ENCODE peak calls at places on chromosomes 5 and 9, in five cellular contexts. O, G, P, Q and A are unnamed samples.

GRCh38 chr9:82588801-82589200 is 474.1 kb downstream of the RASEF start:
- DNase-seq in O (no peak), G (no peak), P (no peak), Q (no peak), A (no peak)

GRCh38 chr5:160787247-160787646 is 64.8 kb downstream of the ATP10B start:
- DNase-seq in O (peak), G (peak), P (no peak), Q (no peak), A (peak)

GRCh38 chr5:93723005-93723404 is 18.4 kb downstream of the POU5F2 start:
- DNase-seq in O (peak), G (no peak), P (no peak), Q (no peak), A (peak)

GRCh38 chr9:112550531-112550930 is 63.9 kb downstream of the KIAA1958 start:
- DNase-seq in O (no peak), G (no peak), P (no peak), Q (no peak), A (peak)

GRCh38 chr5:6359941-6360683 is 18.2 kb downstream of the MED10 start:
- DNase-seq in O (no peak), G (no peak), P (no peak), Q (no peak), A (no peak)

GRCh38 chr5:135568923-135569360 is 9.8 kb downstream of the CXCL14 start:
- DNase-seq in O (no peak), G (no peak), P (no peak), Q (no peak), A (no peak)

GRCh38 chr9:134325096-134325812 is 1.0 kb upstream of the RXRA start:
- DNase-seq in O (peak), G (peak), P (no peak), Q (peak), A (peak)

GRCh38 chr9:133934512-133935221 is 57.5 kb downstream of the VAV2 start:
- DNase-seq in O (no peak), G (no peak), P (no peak), Q (peak), A (no peak)

GRCh38 chr9:124342946-124343485 is 72.2 kb downstream of the PSMB7 start:
- DNase-seq in O (peak), G (peak), P (peak), Q (peak), A (peak)

GRCh38 chr5:64497390-64497789 is 8.4 kb upstream of the RGS7BP start:
- DNase-seq in O (peak), G (peak), P (peak), Q (peak), A (peak)

GRCh38 chr9:21023861-21024260 is 7.6 kb downstream of the HACD4 start:
- DNase-seq in O (no peak), G (no peak), P (no peak), Q (no peak), A (no peak)

GRCh38 chr9:96064838-96065481 is 189.5 kb downstream of the ERCC6L2 start:
- DNase-seq in O (no peak), G (no peak), P (no peak), Q (no peak), A (no peak)

GRCh38 chr9:131019387-131020239 is 10.6 kb downstream of the LAMC3 start:
- DNase-seq in O (peak), G (no peak), P (no peak), Q (no peak), A (no peak)

GRCh38 chr9:88477300-88477751 is 57.7 kb upstream of the NXNL2 start:
- DNase-seq in O (peak), G (no peak), P (no peak), Q (peak), A (peak)

GRCh38 chr9:133377721-133378216 is 1.6 kb downstream of the STKLD1 start:
- DNase-seq in O (peak), G (no peak), P (no peak), Q (no peak), A (peak)

GRCh38 chr5:101679816-101680215 is 616.3 kb downstream of the SLCO4C1 start:
- DNase-seq in O (peak), G (no peak), P (no peak), Q (peak), A (peak)

GRCh38 chr5:50675385-50675784 is 8.9 kb downstream of the PARP8 start:
- DNase-seq in O (no peak), G (no peak), P (no peak), Q (no peak), A (no peak)

GRCh38 chr9:96619109-96619435 is 571 bp downstream of the CDC14B start:
- DNase-seq in O (no peak), G (no peak), P (no peak), Q (no peak), A (no peak)

GRCh38 chr9:2602704-2603116 is 18.9 kb upstream of the VLDLR start:
- DNase-seq in O (peak), G (no peak), P (no peak), Q (no peak), A (no peak)

GRCh38 chr9:93136011-93136440 is 2.0 kb upstream of the NINJ1 start:
- DNase-seq in O (peak), G (no peak), P (no peak), Q (no peak), A (no peak)

GRCh38 chr5:93967923-93968322 is 226.5 kb upstream of the POU5F2 start:
- DNase-seq in O (no peak), G (no peak), P (no peak), Q (no peak), A (no peak)

GRCh38 chr5:78016831-78017529 is 240.8 kb upstream of the TBCA start:
- DNase-seq in O (no peak), G (peak), P (no peak), Q (no peak), A (no peak)

GRCh38 chr5:31671339-31671741 is 32.4 kb downstream of the PDZD2 start:
- DNase-seq in O (no peak), G (no peak), P (no peak), Q (peak), A (no peak)

GRCh38 chr5:103218164-103218563 is 40.4 kb upstream of the MACIR start:
- DNase-seq in O (peak), G (no peak), P (no peak), Q (peak), A (no peak)

GRCh38 chr5:77621440-77621839 is 17.1 kb downstream of the OTP start:
- DNase-seq in O (no peak), G (no peak), P (no peak), Q (no peak), A (no peak)

GRCh38 chr5:891837-892389 is 688 bp downstream of the BRD9 start:
- DNase-seq in O (peak), G (no peak), P (no peak), Q (peak), A (peak)

GRCh38 chr5:25754895-25755294 is 1110.1 kb upstream of the CDH10 start:
- DNase-seq in O (no peak), G (peak), P (peak), Q (no peak), A (peak)

GRCh38 chr9:118271936-118272335 is 567.7 kb downstream of the TLR4 start:
- DNase-seq in O (no peak), G (no peak), P (no peak), Q (peak), A (peak)

DNA sequence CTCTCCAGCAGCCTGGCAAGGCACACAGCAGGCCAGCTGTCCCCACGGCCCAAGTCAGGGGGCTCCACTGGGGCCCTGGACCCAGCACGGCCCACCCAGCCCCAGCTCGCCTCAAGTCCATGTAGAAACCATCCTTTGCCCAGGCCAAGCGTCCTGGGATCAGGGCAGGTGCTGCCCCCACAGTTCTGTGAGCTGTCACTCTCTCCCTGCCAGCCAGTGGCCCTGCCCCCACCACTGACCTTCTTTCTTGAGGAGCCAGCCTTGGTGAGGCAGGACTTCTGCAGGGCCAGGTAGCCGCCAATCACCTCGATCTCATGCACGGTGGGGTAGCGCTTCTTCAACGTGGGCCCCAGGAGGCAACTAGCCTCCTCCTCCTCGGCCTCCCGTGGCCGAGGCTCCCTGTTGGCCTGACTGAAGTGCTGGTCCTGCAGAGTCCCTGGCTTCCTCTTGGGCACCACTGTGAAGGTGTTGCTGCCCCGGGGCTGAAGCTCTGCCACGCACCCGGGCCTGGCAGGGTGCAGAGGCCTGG is 1.7 kb downstream of the TPRN start:
- DNase-seq in O (no peak), G (no peak), P (no peak), Q (no peak), A (no peak)
- H3K4me3 ChIP-seq in O (peak), G (no peak), P (no peak), Q (no peak), A (peak)

DNA sequence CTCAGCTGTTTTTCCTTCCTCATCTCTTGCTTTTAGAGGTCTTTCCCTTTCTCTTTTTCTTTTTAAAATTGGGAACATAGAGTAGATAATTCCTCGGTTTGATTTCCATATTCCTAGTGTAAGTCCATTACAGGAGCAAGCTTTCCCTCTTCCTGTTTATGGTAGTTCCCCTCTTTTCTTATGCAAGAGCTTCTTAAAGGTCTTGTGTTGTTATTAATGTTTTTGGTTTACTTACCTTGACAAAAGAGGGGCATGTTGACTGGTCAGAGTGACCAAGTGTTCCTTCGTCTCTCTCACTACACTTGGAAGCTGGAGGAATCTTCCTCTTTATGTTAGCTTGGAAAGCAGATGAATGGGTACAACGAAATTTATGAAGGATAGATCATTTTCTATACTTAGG is 8.3 kb downstream of the ATG10 start:
- DNase-seq in O (no peak), G (no peak), P (no peak), Q (no peak), A (no peak)
- H3K9ac ChIP-seq in O (no peak), G (no peak), P (no peak), Q (no peak), A (no peak)

DNA sequence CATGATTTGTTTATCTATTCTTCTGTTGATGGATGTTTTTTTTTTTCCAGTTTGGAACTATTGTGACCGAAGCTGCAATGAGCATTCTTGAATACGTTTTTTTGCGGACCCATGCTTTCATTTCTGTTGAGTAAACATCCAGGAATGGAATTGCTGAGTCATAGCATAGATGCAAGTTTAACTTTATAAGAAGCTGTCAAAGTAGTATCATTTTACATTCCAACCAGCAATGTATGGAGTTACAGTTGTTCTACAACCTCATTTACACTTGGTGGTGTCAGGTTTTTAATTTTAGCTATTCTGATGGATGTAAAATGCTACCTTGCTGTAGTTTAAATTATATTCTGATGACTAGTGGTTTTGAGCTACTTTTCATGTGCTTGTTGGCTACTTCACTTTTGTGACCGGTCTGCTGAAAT is 49.0 kb downstream of the NPR3 start:
- DNase-seq in O (peak), G (no peak), P (no peak), Q (peak), A (no peak)
- H3K4me3 ChIP-seq in O (peak), G (no peak), P (no peak), Q (no peak), A (no peak)

GRCh38 chr9:99259231-99259918 is 37.3 kb downstream of the SEC61B start:
- DNase-seq in O (peak), G (no peak), P (no peak), Q (peak), A (no peak)
- H3K9ac ChIP-seq in O (peak), G (no peak), P (peak), Q (no peak), A (no peak)

GRCh38 chr9:37694355-37694754 is 43.6 kb downstream of the FRMPD1 start:
- DNase-seq in O (no peak), G (no peak), P (no peak), Q (no peak), A (no peak)

GRCh38 chr9:37692622-37693221 is 42.0 kb downstream of the FRMPD1 start:
- DNase-seq in O (no peak), G (no peak), P (no peak), Q (no peak), A (no peak)

GRCh38 chr9:37693265-37693664 is 42.5 kb downstream of the FRMPD1 start:
- DNase-seq in O (peak), G (no peak), P (no peak), Q (no peak), A (peak)
- H3K4me3 ChIP-seq in O (no peak), G (no peak), P (no peak), Q (no peak), A (no peak)

GRCh38 chr9:100473271-100474081 is 527 bp downstream of the TMEFF1 start:
- DNase-seq in O (peak), G (peak), P (peak), Q (peak), A (peak)
- H3K9ac ChIP-seq in O (peak), G (peak), P (peak), Q (peak), A (no peak)

GRCh38 chr5:88503065-88503394 is 234.4 kb upstream of the TMEM161B start:
- DNase-seq in O (no peak), G (no peak), P (no peak), Q (peak), A (no peak)
- H3K4me3 ChIP-seq in O (peak), G (no peak), P (no peak), Q (peak), A (no peak)

GRCh38 chr5:146007270-146007669 is 70.9 kb downstream of the SH3RF2 start:
- DNase-seq in O (peak), G (no peak), P (no peak), Q (peak), A (no peak)

GRCh38 chr5:146005264-146005663 is 68.9 kb downstream of the SH3RF2 start:
- DNase-seq in O (no peak), G (no peak), P (no peak), Q (no peak), A (no peak)

GRCh38 chr5:146003852-146004251 is 67.5 kb downstream of the SH3RF2 start:
- DNase-seq in O (no peak), G (no peak), P (no peak), Q (no peak), A (no peak)

GRCh38 chr5:146006470-146006869 is 70.1 kb downstream of the SH3RF2 start:
- DNase-seq in O (no peak), G (no peak), P (no peak), Q (no peak), A (no peak)

GRCh38 chr5:146005723-146006122 is 69.3 kb downstream of the SH3RF2 start:
- DNase-seq in O (peak), G (no peak), P (no peak), Q (no peak), A (no peak)
- H3K9ac ChIP-seq in O (no peak), G (no peak), P (no peak), Q (no peak), A (no peak)

GRCh38 chr9:114930063-114930812 is at the start of gene TNFSF8:
- DNase-seq in O (no peak), G (no peak), P (no peak), Q (no peak), A (no peak)
- H3K4me3 ChIP-seq in O (no peak), G (no peak), P (peak), Q (no peak), A (no peak)

GRCh38 chr5:45627076-45627656 is 69.0 kb downstream of the HCN1 start:
- DNase-seq in O (no peak), G (no peak), P (no peak), Q (no peak), A (no peak)
- H3K9ac ChIP-seq in O (no peak), G (no peak), P (no peak), Q (no peak), A (no peak)